ENCODE peak calls at places on chromosome X, in nine cellular contexts. S is lung; O is activated T-helper 1 cell treated with Interleukin-2 at 50 U/mL for 16 hours; N is stimulated activated CD4-positive, alpha-beta T cell treated with anti-CD3 and anti-CD28 coated beads, TNF-alpha, amount 100 ng/mL, for 48 hours; D is HL-60; I is ELF-1; Z is AG08396; H is tibial artery; Q is GM13976. T is an unnamed sample.

GRCh38 chrX:25296850-25297249 is 281.1 kb upstream of the ARX start:
- DNase-seq in S (no peak), Q (no peak), H (no peak), N (no peak), Z (no peak), D (no peak), O (no peak), I (no peak), T (no peak)

GRCh38 chrX:16839852-16840460 is 30.2 kb downstream of the RBBP7 start:
- DNase-seq in O (no peak), I (peak), D (no peak), S (no peak), H (no peak), N (no peak), Z (peak), Q (no peak), T (no peak)

GRCh38 chrX:103918050-103918449 is 44.4 kb upstream of the TMSB15B start:
- DNase-seq in N (peak), O (peak), Q (peak), I (peak), Z (peak), D (no peak), H (peak), S (peak), T (peak)

GRCh38 chrX:140172401-140172800 is 207.1 kb upstream of the CXorf66 start:
- DNase-seq in O (no peak), N (no peak), S (no peak), D (no peak), H (no peak), Z (no peak), Q (no peak), I (no peak), T (no peak)

GRCh38 chrX:41923925-41924693 is 755 bp upstream of the CASK start:
- DNase-seq in O (no peak), H (peak), N (no peak), S (no peak), Z (peak), I (peak), Q (peak), D (no peak), T (peak)

GRCh38 chrX:65607070-65607742 is 60.2 kb upstream of the MSN start:
- DNase-seq in H (no peak), I (no peak), N (no peak), O (no peak), S (no peak), D (peak), Z (no peak), Q (no peak), T (no peak)

GRCh38 chrX:11064851-11065600 is 46.1 kb upstream of the HCCS start:
- DNase-seq in Z (peak), S (no peak), O (no peak), N (no peak), Q (no peak), H (no peak), D (no peak), I (no peak), T (no peak)

GRCh38 chrX:132615396-132616131 is 126.7 kb upstream of the MBNL3 start:
- DNase-seq in O (peak), N (peak), I (peak), Q (peak), H (peak), S (peak), Z (peak), D (peak), T (peak)

GRCh38 chrX:55488559-55489314 is 911 bp downstream of the USP51 start:
- DNase-seq in N (peak), Z (peak), D (peak), H (peak), I (peak), S (peak), O (peak), Q (peak), T (peak)

GRCh38 chrX:137567474-137568232 is 1.7 kb downstream of the ZIC3 start:
- DNase-seq in N (no peak), I (peak), H (no peak), S (no peak), D (no peak), O (no peak), Q (no peak), Z (no peak), T (no peak)

GRCh38 chrX:112270991-112271390 is 188.4 kb upstream of the TRPC5 start:
- DNase-seq in I (no peak), O (no peak), H (no peak), S (no peak), Z (no peak), D (no peak), Q (no peak), N (no peak), T (no peak)

GRCh38 chrX:70436380-70436779 is 8.3 kb upstream of the DLG3 start:
- DNase-seq in Q (no peak), N (no peak), H (no peak), D (no peak), Z (no peak), I (peak), S (no peak), O (no peak), T (no peak)

GRCh38 chrX:107736781-107737531 is 38.6 kb downstream of the TSC22D3 start:
- DNase-seq in S (no peak), Z (no peak), D (no peak), Q (no peak), N (no peak), O (no peak), I (peak), H (no peak), T (no peak)

GRCh38 chrX:115650916-115651315 is 89.9 kb downstream of the PLS3 start:
- DNase-seq in O (no peak), D (peak), S (peak), N (peak), Z (peak), H (no peak), I (peak), Q (peak), T (peak)

GRCh38 chrX:24561121-24561520 is 86.0 kb downstream of the PCYT1B start:
- DNase-seq in Z (no peak), N (no peak), S (no peak), H (no peak), O (no peak), Q (peak), D (peak), I (no peak), T (peak)

GRCh38 chrX:2325076-2325784 is 175.5 kb downstream of the DHRSX start:
- DNase-seq in Q (no peak), Z (peak), D (peak), H (no peak), I (peak), S (peak), N (peak), O (peak), T (no peak)

GRCh38 chrX:109797311-109797975 is 64.4 kb upstream of the ACSL4 start:
- DNase-seq in Q (no peak), H (no peak), D (no peak), O (no peak), I (no peak), S (no peak), Z (no peak), N (no peak), T (no peak)

GRCh38 chrX:129781134-129782014 is 1.6 kb downstream of the SASH3 start:
- DNase-seq in Q (peak), S (peak), I (peak), H (peak), O (peak), N (peak), D (peak), Z (no peak), T (peak)

GRCh38 chrX:8815460-8816065 is 14.4 kb upstream of the FAM9A start:
- DNase-seq in H (no peak), D (peak), N (no peak), I (peak), Z (peak), S (no peak), O (no peak), Q (peak), T (peak)

GRCh38 chrX:13029341-13029740 is 15.1 kb downstream of the FAM9C start:
- DNase-seq in Z (peak), N (no peak), H (peak), I (peak), S (no peak), D (no peak), O (no peak), Q (no peak), T (no peak)

GRCh38 chrX:150219374-150220185 is 143.5 kb upstream of the MAMLD1 start:
- DNase-seq in Z (peak), N (no peak), H (no peak), I (peak), D (no peak), Q (no peak), O (no peak), S (no peak), T (no peak)

GRCh38 chrX:40097101-40097491 is 662 bp downstream of the BCOR start:
- DNase-seq in S (no peak), Q (no peak), O (no peak), H (no peak), I (no peak), D (no peak), N (no peak), Z (peak), T (no peak)

GRCh38 chrX:103793541-103793932 is 16.9 kb downstream of the PLP1 start:
- DNase-seq in I (no peak), D (no peak), S (no peak), Q (no peak), N (no peak), H (no peak), O (no peak), Z (no peak), T (no peak)

GRCh38 chrX:46298821-46299220 is 246.4 kb downstream of the ZNF674 start:
- DNase-seq in N (no peak), I (no peak), O (no peak), S (no peak), D (no peak), Q (no peak), Z (peak), H (no peak), T (no peak)

GRCh38 chrX:9859711-9860555 is 73.7 kb downstream of the SHROOM2 start:
- DNase-seq in I (no peak), Q (no peak), N (no peak), H (no peak), S (no peak), D (no peak), O (no peak), Z (no peak), T (no peak)

GRCh38 chrX:100413231-100413630 is 3.2 kb upstream of the PCDH19 start:
- DNase-seq in I (peak), O (no peak), H (peak), Q (peak), N (peak), S (no peak), Z (peak), D (peak), T (no peak)

GRCh38 chrX:63349307-63349706 is 1.8 kb downstream of the SPIN4 start:
- DNase-seq in Z (no peak), I (peak), S (no peak), H (no peak), D (no peak), Q (no peak), O (no peak), N (no peak), T (no peak)